ENCODE peak calls at places on chromosomes 13 and 19, in nine cellular contexts. One of them, this sample, is unnamed.

GRCh38 chr19:4389511-4390016 is 10.8 kb downstream of the SH3GL1 start:
- DNase-seq in lower leg skin: no peak
- DNase-seq in mesothelial cell of epicardium: no peak
- DNase-seq in naive thymus-derived CD8-positive, alpha-beta T cell: no peak
- DNase-seq in nephron progenitor cell: no peak
- DNase-seq in dermis microvascular lymphatic vessel endothelial cell: no peak
- DNase-seq in NCI-H345: no peak
- DNase-seq in putamen: no peak
- DNase-seq in stimulated activated CD4-positive, alpha-beta T cell treated with anti-CD3 and anti-CD28 coated beads, Interleukin-4, amount 100 ng/mL, for 1 hour: no peak
- DNase-seq in this sample: no peak

GRCh38 chr19:10419646-10420443 is 493 bp upstream of the PDE4A start:
- DNase-seq in lower leg skin: no peak
- DNase-seq in mesothelial cell of epicardium: no peak
- DNase-seq in naive thymus-derived CD8-positive, alpha-beta T cell: peak
- DNase-seq in nephron progenitor cell: peak
- DNase-seq in dermis microvascular lymphatic vessel endothelial cell: no peak
- DNase-seq in NCI-H345: no peak
- DNase-seq in putamen: no peak
- DNase-seq in stimulated activated CD4-positive, alpha-beta T cell treated with anti-CD3 and anti-CD28 coated beads, Interleukin-4, amount 100 ng/mL, for 1 hour: peak
- DNase-seq in this sample: peak

GRCh38 chr19:1066748-1067340 is at the start of gene ARHGAP45:
- DNase-seq in lower leg skin: no peak
- DNase-seq in mesothelial cell of epicardium: no peak
- DNase-seq in naive thymus-derived CD8-positive, alpha-beta T cell: peak
- DNase-seq in nephron progenitor cell: peak
- DNase-seq in dermis microvascular lymphatic vessel endothelial cell: no peak
- DNase-seq in NCI-H345: no peak
- DNase-seq in putamen: no peak
- DNase-seq in stimulated activated CD4-positive, alpha-beta T cell treated with anti-CD3 and anti-CD28 coated beads, Interleukin-4, amount 100 ng/mL, for 1 hour: peak
- DNase-seq in this sample: peak

GRCh38 chr19:55461974-55462628 is 659 bp upstream of the ISOC2 start:
- DNase-seq in lower leg skin: no peak
- DNase-seq in mesothelial cell of epicardium: no peak
- DNase-seq in naive thymus-derived CD8-positive, alpha-beta T cell: no peak
- DNase-seq in nephron progenitor cell: no peak
- DNase-seq in dermis microvascular lymphatic vessel endothelial cell: peak
- DNase-seq in NCI-H345: peak
- DNase-seq in putamen: no peak
- DNase-seq in stimulated activated CD4-positive, alpha-beta T cell treated with anti-CD3 and anti-CD28 coated beads, Interleukin-4, amount 100 ng/mL, for 1 hour: no peak
- DNase-seq in this sample: no peak

GRCh38 chr13:79516590-79516989 is 35.6 kb downstream of the NDFIP2 start:
- DNase-seq in lower leg skin: no peak
- DNase-seq in mesothelial cell of epicardium: no peak
- DNase-seq in naive thymus-derived CD8-positive, alpha-beta T cell: no peak
- DNase-seq in nephron progenitor cell: no peak
- DNase-seq in dermis microvascular lymphatic vessel endothelial cell: no peak
- DNase-seq in NCI-H345: no peak
- DNase-seq in putamen: no peak
- DNase-seq in stimulated activated CD4-positive, alpha-beta T cell treated with anti-CD3 and anti-CD28 coated beads, Interleukin-4, amount 100 ng/mL, for 1 hour: no peak
- DNase-seq in this sample: no peak

GRCh38 chr13:107347641-107348369 is 779.9 kb upstream of the ARGLU1 start:
- DNase-seq in lower leg skin: no peak
- DNase-seq in mesothelial cell of epicardium: no peak
- DNase-seq in naive thymus-derived CD8-positive, alpha-beta T cell: no peak
- DNase-seq in nephron progenitor cell: no peak
- DNase-seq in dermis microvascular lymphatic vessel endothelial cell: no peak
- DNase-seq in NCI-H345: no peak
- DNase-seq in putamen: no peak
- DNase-seq in stimulated activated CD4-positive, alpha-beta T cell treated with anti-CD3 and anti-CD28 coated beads, Interleukin-4, amount 100 ng/mL, for 1 hour: no peak
- DNase-seq in this sample: no peak

GRCh38 chr13:20534038-20534608 is 8.5 kb upstream of the CRYL1 start:
- DNase-seq in lower leg skin: no peak
- DNase-seq in mesothelial cell of epicardium: no peak
- DNase-seq in naive thymus-derived CD8-positive, alpha-beta T cell: no peak
- DNase-seq in nephron progenitor cell: no peak
- DNase-seq in dermis microvascular lymphatic vessel endothelial cell: no peak
- DNase-seq in NCI-H345: no peak
- DNase-seq in putamen: no peak
- DNase-seq in stimulated activated CD4-positive, alpha-beta T cell treated with anti-CD3 and anti-CD28 coated beads, Interleukin-4, amount 100 ng/mL, for 1 hour: no peak
- DNase-seq in this sample: no peak

GRCh38 chr19:42528354-42529247 is at the start of gene CEACAM1:
- DNase-seq in lower leg skin: peak
- DNase-seq in mesothelial cell of epicardium: no peak
- DNase-seq in naive thymus-derived CD8-positive, alpha-beta T cell: peak
- DNase-seq in nephron progenitor cell: no peak
- DNase-seq in dermis microvascular lymphatic vessel endothelial cell: peak
- DNase-seq in NCI-H345: peak
- DNase-seq in putamen: no peak
- DNase-seq in stimulated activated CD4-positive, alpha-beta T cell treated with anti-CD3 and anti-CD28 coated beads, Interleukin-4, amount 100 ng/mL, for 1 hour: peak
- DNase-seq in this sample: no peak

GRCh38 chr19:36086326-36086725 is 24.6 kb upstream of the OVOL3 start:
- DNase-seq in lower leg skin: no peak
- DNase-seq in mesothelial cell of epicardium: no peak
- DNase-seq in naive thymus-derived CD8-positive, alpha-beta T cell: no peak
- DNase-seq in nephron progenitor cell: no peak
- DNase-seq in dermis microvascular lymphatic vessel endothelial cell: no peak
- DNase-seq in NCI-H345: no peak
- DNase-seq in putamen: no peak
- DNase-seq in stimulated activated CD4-positive, alpha-beta T cell treated with anti-CD3 and anti-CD28 coated beads, Interleukin-4, amount 100 ng/mL, for 1 hour: no peak
- DNase-seq in this sample: no peak

GRCh38 chr19:45402469-45403070 is 2.3 kb downstream of the PPP1R13L start:
- DNase-seq in lower leg skin: peak
- DNase-seq in mesothelial cell of epicardium: no peak
- DNase-seq in naive thymus-derived CD8-positive, alpha-beta T cell: no peak
- DNase-seq in nephron progenitor cell: peak
- DNase-seq in dermis microvascular lymphatic vessel endothelial cell: peak
- DNase-seq in NCI-H345: no peak
- DNase-seq in putamen: no peak
- DNase-seq in stimulated activated CD4-positive, alpha-beta T cell treated with anti-CD3 and anti-CD28 coated beads, Interleukin-4, amount 100 ng/mL, for 1 hour: peak
- DNase-seq in this sample: no peak

GRCh38 chr13:106349080-106349841 is 186.2 kb downstream of the EFNB2 start:
- DNase-seq in lower leg skin: no peak
- DNase-seq in mesothelial cell of epicardium: no peak
- DNase-seq in naive thymus-derived CD8-positive, alpha-beta T cell: no peak
- DNase-seq in nephron progenitor cell: peak
- DNase-seq in dermis microvascular lymphatic vessel endothelial cell: peak
- DNase-seq in NCI-H345: peak
- DNase-seq in putamen: no peak
- DNase-seq in stimulated activated CD4-positive, alpha-beta T cell treated with anti-CD3 and anti-CD28 coated beads, Interleukin-4, amount 100 ng/mL, for 1 hour: no peak
- DNase-seq in this sample: no peak

GRCh38 chr13:98563071-98563470 is 13.8 kb downstream of the STK24 start:
- DNase-seq in lower leg skin: no peak
- DNase-seq in mesothelial cell of epicardium: no peak
- DNase-seq in naive thymus-derived CD8-positive, alpha-beta T cell: peak
- DNase-seq in nephron progenitor cell: no peak
- DNase-seq in dermis microvascular lymphatic vessel endothelial cell: no peak
- DNase-seq in NCI-H345: no peak
- DNase-seq in putamen: no peak
- DNase-seq in stimulated activated CD4-positive, alpha-beta T cell treated with anti-CD3 and anti-CD28 coated beads, Interleukin-4, amount 100 ng/mL, for 1 hour: no peak
- DNase-seq in this sample: no peak

GRCh38 chr13:99228737-99229691 is 28.4 kb downstream of the UBAC2 start:
- DNase-seq in lower leg skin: no peak
- DNase-seq in mesothelial cell of epicardium: no peak
- DNase-seq in naive thymus-derived CD8-positive, alpha-beta T cell: peak
- DNase-seq in nephron progenitor cell: no peak
- DNase-seq in dermis microvascular lymphatic vessel endothelial cell: no peak
- DNase-seq in NCI-H345: no peak
- DNase-seq in putamen: no peak
- DNase-seq in stimulated activated CD4-positive, alpha-beta T cell treated with anti-CD3 and anti-CD28 coated beads, Interleukin-4, amount 100 ng/mL, for 1 hour: no peak
- DNase-seq in this sample: peak

GRCh38 chr13:101150998-101151397 is 265.3 kb downstream of the NALCN start:
- DNase-seq in lower leg skin: no peak
- DNase-seq in mesothelial cell of epicardium: no peak
- DNase-seq in naive thymus-derived CD8-positive, alpha-beta T cell: no peak
- DNase-seq in nephron progenitor cell: no peak
- DNase-seq in dermis microvascular lymphatic vessel endothelial cell: no peak
- DNase-seq in NCI-H345: no peak
- DNase-seq in putamen: peak
- DNase-seq in stimulated activated CD4-positive, alpha-beta T cell treated with anti-CD3 and anti-CD28 coated beads, Interleukin-4, amount 100 ng/mL, for 1 hour: no peak
- DNase-seq in this sample: no peak